ENCODE peak calls at places on chromosomes 1 and 21, in nine cellular contexts. One of them, this sample, is unnamed.

GRCh38 chr1:81118550-81118949 is 682.2 kb upstream of the ADGRL2 start:
- DNase-seq in stimulated activated CD8-positive, alpha-beta memory T cell treated with anti-CD3 and anti-CD28 coated beads, Interleukin-2, amount 100 ng/mL, for 1 hour: no peak
- DNase-seq in T-cell: no peak
- DNase-seq in fibroblast of lung: peak; percentile 40
- DNase-seq in activated T-cell treated with anti-CD3 and anti-CD28 coated beads for 1 hour: no peak
- DNase-seq in anterior cingulate cortex: no peak
- DNase-seq in stimulated activated CD4-positive, alpha-beta T cell treated with anti-CD3 and anti-CD28 coated beads, Interleukin-4, amount 100 ng/mL, for 4 hours: no peak
- DNase-seq in OCI-M1: peak; percentile 10
- DNase-seq in GM04503: no peak
- DNase-seq in this sample: no peak

GRCh38 chr1:30724175-30724574 is 790 bp upstream of the MATN1 start:
- DNase-seq in anterior cingulate cortex: no peak
- DNase-seq in T-cell: no peak
- DNase-seq in activated T-cell treated with anti-CD3 and anti-CD28 coated beads for 1 hour: no peak
- DNase-seq in GM04503: no peak
- DNase-seq in stimulated activated CD4-positive, alpha-beta T cell treated with anti-CD3 and anti-CD28 coated beads, Interleukin-4, amount 100 ng/mL, for 4 hours: no peak
- DNase-seq in stimulated activated CD8-positive, alpha-beta memory T cell treated with anti-CD3 and anti-CD28 coated beads, Interleukin-2, amount 100 ng/mL, for 1 hour: no peak
- DNase-seq in fibroblast of lung: no peak
- DNase-seq in OCI-M1: peak; percentile 15
- DNase-seq in this sample: peak; percentile 27

GRCh38 chr1:161260939-161261858 is 2.7 kb downstream of the PCP4L1 start:
- DNase-seq in OCI-M1: no peak
- DNase-seq in stimulated activated CD4-positive, alpha-beta T cell treated with anti-CD3 and anti-CD28 coated beads, Interleukin-4, amount 100 ng/mL, for 4 hours: no peak
- DNase-seq in activated T-cell treated with anti-CD3 and anti-CD28 coated beads for 1 hour: no peak
- DNase-seq in anterior cingulate cortex: no peak
- DNase-seq in fibroblast of lung: no peak
- DNase-seq in stimulated activated CD8-positive, alpha-beta memory T cell treated with anti-CD3 and anti-CD28 coated beads, Interleukin-2, amount 100 ng/mL, for 1 hour: no peak
- DNase-seq in T-cell: no peak
- DNase-seq in GM04503: no peak
- DNase-seq in this sample: no peak

GRCh38 chr1:20814472-20814871 is 27.4 kb upstream of the HP1BP3 start:
- DNase-seq in OCI-M1: no peak
- DNase-seq in GM04503: no peak
- DNase-seq in stimulated activated CD4-positive, alpha-beta T cell treated with anti-CD3 and anti-CD28 coated beads, Interleukin-4, amount 100 ng/mL, for 4 hours: no peak
- DNase-seq in anterior cingulate cortex: no peak
- DNase-seq in T-cell: no peak
- DNase-seq in fibroblast of lung: no peak
- DNase-seq in stimulated activated CD8-positive, alpha-beta memory T cell treated with anti-CD3 and anti-CD28 coated beads, Interleukin-2, amount 100 ng/mL, for 1 hour: no peak
- DNase-seq in activated T-cell treated with anti-CD3 and anti-CD28 coated beads for 1 hour: no peak
- DNase-seq in this sample: no peak

GRCh38 chr1:150995896-150996295 is 10.8 kb downstream of the MINDY1 start:
- DNase-seq in activated T-cell treated with anti-CD3 and anti-CD28 coated beads for 1 hour: peak; percentile 15
- DNase-seq in OCI-M1: peak; percentile 75
- DNase-seq in stimulated activated CD4-positive, alpha-beta T cell treated with anti-CD3 and anti-CD28 coated beads, Interleukin-4, amount 100 ng/mL, for 4 hours: no peak
- DNase-seq in T-cell: peak; percentile 25
- DNase-seq in fibroblast of lung: no peak
- DNase-seq in GM04503: no peak
- DNase-seq in stimulated activated CD8-positive, alpha-beta memory T cell treated with anti-CD3 and anti-CD28 coated beads, Interleukin-2, amount 100 ng/mL, for 1 hour: no peak
- DNase-seq in anterior cingulate cortex: no peak
- DNase-seq in this sample: no peak

GRCh38 chr1:71190843-71191242 is 110.0 kb upstream of the ZRANB2 start:
- DNase-seq in OCI-M1: no peak
- DNase-seq in anterior cingulate cortex: no peak
- DNase-seq in activated T-cell treated with anti-CD3 and anti-CD28 coated beads for 1 hour: no peak
- DNase-seq in fibroblast of lung: no peak
- DNase-seq in T-cell: no peak
- DNase-seq in stimulated activated CD8-positive, alpha-beta memory T cell treated with anti-CD3 and anti-CD28 coated beads, Interleukin-2, amount 100 ng/mL, for 1 hour: no peak
- DNase-seq in GM04503: no peak
- DNase-seq in stimulated activated CD4-positive, alpha-beta T cell treated with anti-CD3 and anti-CD28 coated beads, Interleukin-4, amount 100 ng/mL, for 4 hours: no peak
- DNase-seq in this sample: no peak

GRCh38 chr1:171712341-171712740 is 29.5 kb downstream of the VAMP4 start:
- DNase-seq in OCI-M1: no peak
- DNase-seq in fibroblast of lung: no peak
- DNase-seq in stimulated activated CD4-positive, alpha-beta T cell treated with anti-CD3 and anti-CD28 coated beads, Interleukin-4, amount 100 ng/mL, for 4 hours: no peak
- DNase-seq in activated T-cell treated with anti-CD3 and anti-CD28 coated beads for 1 hour: no peak
- DNase-seq in T-cell: no peak
- DNase-seq in stimulated activated CD8-positive, alpha-beta memory T cell treated with anti-CD3 and anti-CD28 coated beads, Interleukin-2, amount 100 ng/mL, for 1 hour: no peak
- DNase-seq in anterior cingulate cortex: no peak
- DNase-seq in GM04503: no peak
- DNase-seq in this sample: no peak

GRCh38 chr1:110347182-110347893 is 8.2 kb downstream of the RBM15 start:
- DNase-seq in fibroblast of lung: no peak
- DNase-seq in stimulated activated CD4-positive, alpha-beta T cell treated with anti-CD3 and anti-CD28 coated beads, Interleukin-4, amount 100 ng/mL, for 4 hours: no peak
- DNase-seq in stimulated activated CD8-positive, alpha-beta memory T cell treated with anti-CD3 and anti-CD28 coated beads, Interleukin-2, amount 100 ng/mL, for 1 hour: no peak
- DNase-seq in GM04503: no peak
- DNase-seq in activated T-cell treated with anti-CD3 and anti-CD28 coated beads for 1 hour: no peak
- DNase-seq in T-cell: no peak
- DNase-seq in OCI-M1: no peak
- DNase-seq in anterior cingulate cortex: no peak
- DNase-seq in this sample: no peak

GRCh38 chr1:151945725-151946365 is 36.5 kb upstream of the THEM4 start:
- DNase-seq in stimulated activated CD4-positive, alpha-beta T cell treated with anti-CD3 and anti-CD28 coated beads, Interleukin-4, amount 100 ng/mL, for 4 hours: peak; percentile 37
- DNase-seq in GM04503: peak; percentile 94
- DNase-seq in OCI-M1: peak; percentile 96
- DNase-seq in anterior cingulate cortex: peak; percentile 6
- DNase-seq in activated T-cell treated with anti-CD3 and anti-CD28 coated beads for 1 hour: peak; percentile 62
- DNase-seq in stimulated activated CD8-positive, alpha-beta memory T cell treated with anti-CD3 and anti-CD28 coated beads, Interleukin-2, amount 100 ng/mL, for 1 hour: peak; percentile 68
- DNase-seq in T-cell: peak; percentile 79
- DNase-seq in fibroblast of lung: peak; percentile 93
- DNase-seq in this sample: peak; percentile 65

GRCh38 chr21:26900980-26901379 is 55.8 kb upstream of the ADAMTS1 start:
- DNase-seq in activated T-cell treated with anti-CD3 and anti-CD28 coated beads for 1 hour: no peak
- DNase-seq in anterior cingulate cortex: no peak
- DNase-seq in GM04503: no peak
- DNase-seq in T-cell: no peak
- DNase-seq in stimulated activated CD8-positive, alpha-beta memory T cell treated with anti-CD3 and anti-CD28 coated beads, Interleukin-2, amount 100 ng/mL, for 1 hour: no peak
- DNase-seq in stimulated activated CD4-positive, alpha-beta T cell treated with anti-CD3 and anti-CD28 coated beads, Interleukin-4, amount 100 ng/mL, for 4 hours: no peak
- DNase-seq in OCI-M1: no peak
- DNase-seq in fibroblast of lung: no peak
- DNase-seq in this sample: no peak

GRCh38 chr1:30684259-30684658 is 39.1 kb downstream of the MATN1 start:
- DNase-seq in anterior cingulate cortex: no peak
- DNase-seq in T-cell: no peak
- DNase-seq in GM04503: no peak
- DNase-seq in stimulated activated CD4-positive, alpha-beta T cell treated with anti-CD3 and anti-CD28 coated beads, Interleukin-4, amount 100 ng/mL, for 4 hours: no peak
- DNase-seq in OCI-M1: no peak
- DNase-seq in stimulated activated CD8-positive, alpha-beta memory T cell treated with anti-CD3 and anti-CD28 coated beads, Interleukin-2, amount 100 ng/mL, for 1 hour: no peak
- DNase-seq in fibroblast of lung: no peak
- DNase-seq in activated T-cell treated with anti-CD3 and anti-CD28 coated beads for 1 hour: no peak
- DNase-seq in this sample: peak; percentile 16

GRCh38 chr1:89065077-89065868 is at the start of gene GBP1:
- DNase-seq in OCI-M1: peak; percentile 92
- DNase-seq in activated T-cell treated with anti-CD3 and anti-CD28 coated beads for 1 hour: no peak
- DNase-seq in T-cell: peak; percentile 27
- DNase-seq in stimulated activated CD8-positive, alpha-beta memory T cell treated with anti-CD3 and anti-CD28 coated beads, Interleukin-2, amount 100 ng/mL, for 1 hour: no peak
- DNase-seq in GM04503: peak; percentile 77
- DNase-seq in stimulated activated CD4-positive, alpha-beta T cell treated with anti-CD3 and anti-CD28 coated beads, Interleukin-4, amount 100 ng/mL, for 4 hours: no peak
- DNase-seq in anterior cingulate cortex: no peak
- DNase-seq in fibroblast of lung: peak; percentile 88
- DNase-seq in this sample: no peak

GRCh38 chr21:29077651-29078090 is 4.2 kb upstream of the CCT8 start:
- DNase-seq in T-cell: no peak
- DNase-seq in GM04503: no peak
- DNase-seq in anterior cingulate cortex: no peak
- DNase-seq in OCI-M1: peak; percentile 73
- DNase-seq in stimulated activated CD4-positive, alpha-beta T cell treated with anti-CD3 and anti-CD28 coated beads, Interleukin-4, amount 100 ng/mL, for 4 hours: no peak
- DNase-seq in fibroblast of lung: peak; percentile 26
- DNase-seq in activated T-cell treated with anti-CD3 and anti-CD28 coated beads for 1 hour: no peak
- DNase-seq in stimulated activated CD8-positive, alpha-beta memory T cell treated with anti-CD3 and anti-CD28 coated beads, Interleukin-2, amount 100 ng/mL, for 1 hour: no peak
- DNase-seq in this sample: peak; percentile 33

GRCh38 chr1:33828654-33829053 is 35.2 kb upstream of the HMGB4 start:
- DNase-seq in fibroblast of lung: no peak
- DNase-seq in OCI-M1: no peak
- DNase-seq in anterior cingulate cortex: no peak
- DNase-seq in T-cell: no peak
- DNase-seq in stimulated activated CD8-positive, alpha-beta memory T cell treated with anti-CD3 and anti-CD28 coated beads, Interleukin-2, amount 100 ng/mL, for 1 hour: no peak
- DNase-seq in activated T-cell treated with anti-CD3 and anti-CD28 coated beads for 1 hour: no peak
- DNase-seq in stimulated activated CD4-positive, alpha-beta T cell treated with anti-CD3 and anti-CD28 coated beads, Interleukin-4, amount 100 ng/mL, for 4 hours: no peak
- DNase-seq in GM04503: no peak
- DNase-seq in this sample: no peak

GRCh38 chr1:205916541-205916940 is 26.7 kb downstream of the SLC26A9 start:
- DNase-seq in GM04503: peak; percentile 40
- DNase-seq in stimulated activated CD4-positive, alpha-beta T cell treated with anti-CD3 and anti-CD28 coated beads, Interleukin-4, amount 100 ng/mL, for 4 hours: no peak
- DNase-seq in OCI-M1: no peak
- DNase-seq in stimulated activated CD8-positive, alpha-beta memory T cell treated with anti-CD3 and anti-CD28 coated beads, Interleukin-2, amount 100 ng/mL, for 1 hour: no peak
- DNase-seq in activated T-cell treated with anti-CD3 and anti-CD28 coated beads for 1 hour: no peak
- DNase-seq in T-cell: no peak
- DNase-seq in fibroblast of lung: peak; percentile 56
- DNase-seq in anterior cingulate cortex: no peak
- DNase-seq in this sample: no peak

GRCh38 chr1:205849619-205850355 is at the start of gene PM20D1:
- DNase-seq in stimulated activated CD8-positive, alpha-beta memory T cell treated with anti-CD3 and anti-CD28 coated beads, Interleukin-2, amount 100 ng/mL, for 1 hour: peak; percentile 59
- DNase-seq in activated T-cell treated with anti-CD3 and anti-CD28 coated beads for 1 hour: peak; percentile 61
- DNase-seq in anterior cingulate cortex: peak; percentile 35
- DNase-seq in OCI-M1: peak; percentile 33
- DNase-seq in GM04503: peak; percentile 21
- DNase-seq in stimulated activated CD4-positive, alpha-beta T cell treated with anti-CD3 and anti-CD28 coated beads, Interleukin-4, amount 100 ng/mL, for 4 hours: peak; percentile 52
- DNase-seq in fibroblast of lung: peak; percentile 70
- DNase-seq in T-cell: peak; percentile 21
- DNase-seq in this sample: peak; percentile 82

GRCh38 chr21:29586696-29587095 is 288.0 kb downstream of the BACH1 start:
- DNase-seq in stimulated activated CD8-positive, alpha-beta memory T cell treated with anti-CD3 and anti-CD28 coated beads, Interleukin-2, amount 100 ng/mL, for 1 hour: no peak
- DNase-seq in activated T-cell treated with anti-CD3 and anti-CD28 coated beads for 1 hour: no peak
- DNase-seq in OCI-M1: no peak
- DNase-seq in T-cell: no peak
- DNase-seq in anterior cingulate cortex: no peak
- DNase-seq in fibroblast of lung: no peak
- DNase-seq in stimulated activated CD4-positive, alpha-beta T cell treated with anti-CD3 and anti-CD28 coated beads, Interleukin-4, amount 100 ng/mL, for 4 hours: no peak
- DNase-seq in GM04503: peak; percentile 7
- DNase-seq in this sample: no peak

GRCh38 chr1:185412385-185413074 is 95.5 kb upstream of the IVNS1ABP start:
- DNase-seq in GM04503: no peak
- DNase-seq in stimulated activated CD4-positive, alpha-beta T cell treated with anti-CD3 and anti-CD28 coated beads, Interleukin-4, amount 100 ng/mL, for 4 hours: no peak
- DNase-seq in OCI-M1: no peak
- DNase-seq in stimulated activated CD8-positive, alpha-beta memory T cell treated with anti-CD3 and anti-CD28 coated beads, Interleukin-2, amount 100 ng/mL, for 1 hour: no peak
- DNase-seq in fibroblast of lung: no peak
- DNase-seq in T-cell: no peak
- DNase-seq in activated T-cell treated with anti-CD3 and anti-CD28 coated beads for 1 hour: no peak
- DNase-seq in anterior cingulate cortex: no peak
- DNase-seq in this sample: no peak

GRCh38 chr1:65372557-65372956 is 47.9 kb upstream of the LEPR start:
- DNase-seq in T-cell: no peak
- DNase-seq in stimulated activated CD4-positive, alpha-beta T cell treated with anti-CD3 and anti-CD28 coated beads, Interleukin-4, amount 100 ng/mL, for 4 hours: no peak
- DNase-seq in activated T-cell treated with anti-CD3 and anti-CD28 coated beads for 1 hour: no peak
- DNase-seq in fibroblast of lung: peak; percentile 8
- DNase-seq in GM04503: no peak
- DNase-seq in OCI-M1: peak; percentile 46
- DNase-seq in stimulated activated CD8-positive, alpha-beta memory T cell treated with anti-CD3 and anti-CD28 coated beads, Interleukin-2, amount 100 ng/mL, for 1 hour: no peak
- DNase-seq in anterior cingulate cortex: no peak
- DNase-seq in this sample: no peak

GRCh38 chr1:154320882-154321608 is at the start of gene AQP10:
- DNase-seq in stimulated activated CD8-positive, alpha-beta memory T cell treated with anti-CD3 and anti-CD28 coated beads, Interleukin-2, amount 100 ng/mL, for 1 hour: no peak
- DNase-seq in GM04503: no peak
- DNase-seq in T-cell: no peak
- DNase-seq in stimulated activated CD4-positive, alpha-beta T cell treated with anti-CD3 and anti-CD28 coated beads, Interleukin-4, amount 100 ng/mL, for 4 hours: no peak
- DNase-seq in activated T-cell treated with anti-CD3 and anti-CD28 coated beads for 1 hour: no peak
- DNase-seq in OCI-M1: peak; percentile 94
- DNase-seq in fibroblast of lung: peak; percentile 38
- DNase-seq in anterior cingulate cortex: no peak
- DNase-seq in this sample: no peak

GRCh38 chr1:103517380-103518047 is 8.0 kb upstream of the RNPC3 start:
- DNase-seq in T-cell: no peak
- DNase-seq in fibroblast of lung: peak; percentile 27
- DNase-seq in activated T-cell treated with anti-CD3 and anti-CD28 coated beads for 1 hour: no peak
- DNase-seq in anterior cingulate cortex: no peak
- DNase-seq in stimulated activated CD8-positive, alpha-beta memory T cell treated with anti-CD3 and anti-CD28 coated beads, Interleukin-2, amount 100 ng/mL, for 1 hour: no peak
- DNase-seq in stimulated activated CD4-positive, alpha-beta T cell treated with anti-CD3 and anti-CD28 coated beads, Interleukin-4, amount 100 ng/mL, for 4 hours: no peak
- DNase-seq in OCI-M1: peak; percentile 21
- DNase-seq in GM04503: no peak
- DNase-seq in this sample: no peak

GRCh38 chr1:184791199-184791935 is 36.7 kb upstream of the EDEM3 start:
- DNase-seq in OCI-M1: no peak
- DNase-seq in T-cell: no peak
- DNase-seq in activated T-cell treated with anti-CD3 and anti-CD28 coated beads for 1 hour: no peak
- DNase-seq in stimulated activated CD4-positive, alpha-beta T cell treated with anti-CD3 and anti-CD28 coated beads, Interleukin-4, amount 100 ng/mL, for 4 hours: no peak
- DNase-seq in anterior cingulate cortex: no peak
- DNase-seq in GM04503: peak; percentile 29
- DNase-seq in stimulated activated CD8-positive, alpha-beta memory T cell treated with anti-CD3 and anti-CD28 coated beads, Interleukin-2, amount 100 ng/mL, for 1 hour: no peak
- DNase-seq in fibroblast of lung: peak; percentile 69
- DNase-seq in this sample: no peak

GRCh38 chr1:246679211-246680177 is 44.7 kb upstream of the SCCPDH start:
- DNase-seq in activated T-cell treated with anti-CD3 and anti-CD28 coated beads for 1 hour: no peak
- DNase-seq in anterior cingulate cortex: no peak
- DNase-seq in T-cell: no peak
- DNase-seq in GM04503: no peak
- DNase-seq in stimulated activated CD4-positive, alpha-beta T cell treated with anti-CD3 and anti-CD28 coated beads, Interleukin-4, amount 100 ng/mL, for 4 hours: no peak
- DNase-seq in stimulated activated CD8-positive, alpha-beta memory T cell treated with anti-CD3 and anti-CD28 coated beads, Interleukin-2, amount 100 ng/mL, for 1 hour: no peak
- DNase-seq in fibroblast of lung: no peak
- DNase-seq in OCI-M1: no peak
- DNase-seq in this sample: no peak

GRCh38 chr1:202680586-202681352 is 29.5 kb downstream of the SYT2 start:
- DNase-seq in anterior cingulate cortex: no peak
- DNase-seq in OCI-M1: no peak
- DNase-seq in stimulated activated CD8-positive, alpha-beta memory T cell treated with anti-CD3 and anti-CD28 coated beads, Interleukin-2, amount 100 ng/mL, for 1 hour: no peak
- DNase-seq in GM04503: no peak
- DNase-seq in fibroblast of lung: no peak
- DNase-seq in T-cell: no peak
- DNase-seq in activated T-cell treated with anti-CD3 and anti-CD28 coated beads for 1 hour: no peak
- DNase-seq in stimulated activated CD4-positive, alpha-beta T cell treated with anti-CD3 and anti-CD28 coated beads, Interleukin-4, amount 100 ng/mL, for 4 hours: no peak
- DNase-seq in this sample: no peak

GRCh38 chr1:221748981-221749380 is 7.1 kb upstream of the DUSP10 start:
- DNase-seq in fibroblast of lung: no peak
- DNase-seq in activated T-cell treated with anti-CD3 and anti-CD28 coated beads for 1 hour: no peak
- DNase-seq in stimulated activated CD4-positive, alpha-beta T cell treated with anti-CD3 and anti-CD28 coated beads, Interleukin-4, amount 100 ng/mL, for 4 hours: no peak
- DNase-seq in T-cell: no peak
- DNase-seq in GM04503: no peak
- DNase-seq in anterior cingulate cortex: no peak
- DNase-seq in OCI-M1: no peak
- DNase-seq in stimulated activated CD8-positive, alpha-beta memory T cell treated with anti-CD3 and anti-CD28 coated beads, Interleukin-2, amount 100 ng/mL, for 1 hour: no peak
- DNase-seq in this sample: no peak

GRCh38 chr1:15684042-15684461 is at the start of gene PLEKHM2:
- DNase-seq in T-cell: peak; percentile 55
- DNase-seq in stimulated activated CD4-positive, alpha-beta T cell treated with anti-CD3 and anti-CD28 coated beads, Interleukin-4, amount 100 ng/mL, for 4 hours: peak; percentile 58
- DNase-seq in anterior cingulate cortex: no peak
- DNase-seq in fibroblast of lung: peak; percentile 40
- DNase-seq in activated T-cell treated with anti-CD3 and anti-CD28 coated beads for 1 hour: peak; percentile 38
- DNase-seq in stimulated activated CD8-positive, alpha-beta memory T cell treated with anti-CD3 and anti-CD28 coated beads, Interleukin-2, amount 100 ng/mL, for 1 hour: peak; percentile 22
- DNase-seq in GM04503: no peak
- DNase-seq in OCI-M1: peak; percentile 52
- DNase-seq in this sample: peak; percentile 79

GRCh38 chr21:42847051-42847707 is 32.2 kb downstream of the WDR4 start:
- DNase-seq in activated T-cell treated with anti-CD3 and anti-CD28 coated beads for 1 hour: no peak
- DNase-seq in anterior cingulate cortex: no peak
- DNase-seq in OCI-M1: no peak
- DNase-seq in stimulated activated CD4-positive, alpha-beta T cell treated with anti-CD3 and anti-CD28 coated beads, Interleukin-4, amount 100 ng/mL, for 4 hours: no peak
- DNase-seq in T-cell: no peak
- DNase-seq in fibroblast of lung: no peak
- DNase-seq in stimulated activated CD8-positive, alpha-beta memory T cell treated with anti-CD3 and anti-CD28 coated beads, Interleukin-2, amount 100 ng/mL, for 1 hour: no peak
- DNase-seq in GM04503: no peak
- DNase-seq in this sample: peak; percentile 35

GRCh38 chr1:235056937-235057336 is 71.7 kb downstream of the TOMM20 start:
- DNase-seq in OCI-M1: no peak
- DNase-seq in T-cell: no peak
- DNase-seq in fibroblast of lung: no peak
- DNase-seq in GM04503: no peak
- DNase-seq in activated T-cell treated with anti-CD3 and anti-CD28 coated beads for 1 hour: no peak
- DNase-seq in stimulated activated CD8-positive, alpha-beta memory T cell treated with anti-CD3 and anti-CD28 coated beads, Interleukin-2, amount 100 ng/mL, for 1 hour: no peak
- DNase-seq in anterior cingulate cortex: no peak
- DNase-seq in stimulated activated CD4-positive, alpha-beta T cell treated with anti-CD3 and anti-CD28 coated beads, Interleukin-4, amount 100 ng/mL, for 4 hours: no peak
- DNase-seq in this sample: no peak

GRCh38 chr1:210231846-210232523 is 611 bp upstream of the SERTAD4 start:
- DNase-seq in T-cell: no peak
- DNase-seq in fibroblast of lung: peak; percentile 66
- DNase-seq in activated T-cell treated with anti-CD3 and anti-CD28 coated beads for 1 hour: no peak
- DNase-seq in stimulated activated CD4-positive, alpha-beta T cell treated with anti-CD3 and anti-CD28 coated beads, Interleukin-4, amount 100 ng/mL, for 4 hours: no peak
- DNase-seq in stimulated activated CD8-positive, alpha-beta memory T cell treated with anti-CD3 and anti-CD28 coated beads, Interleukin-2, amount 100 ng/mL, for 1 hour: no peak
- DNase-seq in anterior cingulate cortex: no peak
- DNase-seq in OCI-M1: no peak
- DNase-seq in GM04503: no peak
- DNase-seq in this sample: no peak

GRCh38 chr1:234108921-234109320 is 204.4 kb downstream of the SLC35F3 start:
- DNase-seq in T-cell: no peak
- DNase-seq in fibroblast of lung: peak; percentile 66
- DNase-seq in OCI-M1: no peak
- DNase-seq in anterior cingulate cortex: no peak
- DNase-seq in stimulated activated CD4-positive, alpha-beta T cell treated with anti-CD3 and anti-CD28 coated beads, Interleukin-4, amount 100 ng/mL, for 4 hours: no peak
- DNase-seq in GM04503: no peak
- DNase-seq in activated T-cell treated with anti-CD3 and anti-CD28 coated beads for 1 hour: no peak
- DNase-seq in stimulated activated CD8-positive, alpha-beta memory T cell treated with anti-CD3 and anti-CD28 coated beads, Interleukin-2, amount 100 ng/mL, for 1 hour: no peak
- DNase-seq in this sample: no peak

GRCh38 chr1:244231572-244232315 is 180.7 kb downstream of the ZBTB18 start:
- DNase-seq in stimulated activated CD4-positive, alpha-beta T cell treated with anti-CD3 and anti-CD28 coated beads, Interleukin-4, amount 100 ng/mL, for 4 hours: no peak
- DNase-seq in T-cell: no peak
- DNase-seq in anterior cingulate cortex: no peak
- DNase-seq in fibroblast of lung: peak; percentile 54
- DNase-seq in stimulated activated CD8-positive, alpha-beta memory T cell treated with anti-CD3 and anti-CD28 coated beads, Interleukin-2, amount 100 ng/mL, for 1 hour: no peak
- DNase-seq in GM04503: no peak
- DNase-seq in OCI-M1: no peak
- DNase-seq in activated T-cell treated with anti-CD3 and anti-CD28 coated beads for 1 hour: no peak
- DNase-seq in this sample: peak; percentile 78

This sample was measured in pancreas.